ENCODE peak calls at places on chromosomes 1 and 21, in four cellular contexts. W is K562, R is HL-60, I is GM12878. C is an unnamed sample.

GRCh38 chr1:209645574-209646452 is 6.4 kb downstream of the LAMB3 start:
- DNase-seq in W (peak; percentile 87), R (no peak), I (no peak), C (no peak)

GRCh38 chr1:115229016-115229415 is 109.0 kb downstream of the NGF start:
- DNase-seq in I (no peak), R (no peak), W (no peak), C (no peak)

GRCh38 chr1:68384321-68384813 is 65.4 kb downstream of the RPE65 start:
- DNase-seq in R (no peak), W (no peak), I (no peak), C (no peak)

GRCh38 chr21:43361493-43362296 is 65.2 kb downstream of the SIK1 start:
- DNase-seq in R (no peak), I (peak; percentile 73), W (no peak), C (no peak)

GRCh38 chr1:51266181-51266580 is 30.1 kb downstream of the RNF11 start:
- DNase-seq in I (no peak), W (no peak), R (no peak), C (no peak)

GRCh38 chr1:70319750-70320149 is 34.8 kb downstream of the ANKRD13C start:
- DNase-seq in W (no peak), I (no peak), R (no peak), C (no peak)

GRCh38 chr21:33042812-33043211 is 17.1 kb downstream of the OLIG2 start:
- DNase-seq in R (no peak), W (no peak), I (no peak), C (no peak)

GRCh38 chr1:42260376-42261078 is 74.5 kb downstream of the FOXJ3 start:
- DNase-seq in R (no peak), I (peak; percentile 21), W (no peak), C (no peak)

GRCh38 chr1:205188132-205188531 is 23.4 kb downstream of the DSTYK start:
- DNase-seq in I (no peak), W (no peak), R (no peak), C (no peak)

GRCh38 chr1:38028671-38029070 is 16.1 kb downstream of the UTP11 start:
- DNase-seq in W (no peak), R (no peak), I (no peak), C (no peak)

GRCh38 chr1:37865348-37866119 is 6.1 kb upstream of the MTF1 start:
- DNase-seq in R (no peak), W (no peak), I (no peak), C (no peak)

GRCh38 chr1:55877440-55878232 is 662.5 kb upstream of the USP24 start:
- DNase-seq in W (no peak), R (no peak), I (no peak), C (no peak)

GRCh38 chr1:17874665-17875064 is 119.5 kb downstream of the ACTL8 start:
- DNase-seq in I (no peak), R (no peak), W (no peak), C (no peak)

GRCh38 chr21:32578107-32578691 is 7.1 kb downstream of the TCP10L start:
- DNase-seq in R (no peak), I (no peak), W (peak; percentile 53), C (no peak)

GRCh38 chr1:165697491-165697880 is 876 bp downstream of the ALDH9A1 start:
- DNase-seq in I (no peak), W (no peak), R (no peak), C (no peak)

GRCh38 chr21:17925000-17925610 is 105.9 kb upstream of the C21orf91 start:
- DNase-seq in R (peak; percentile 53), I (peak; percentile 33), W (peak; percentile 66), C (no peak)

GRCh38 chr1:60765204-60765603 is 317.2 kb upstream of the NFIA start:
- DNase-seq in I (no peak), W (peak; percentile 43), R (peak; percentile 26), C (peak; percentile 16)

GRCh38 chr1:33875857-33876256 is 12.0 kb downstream of the HMGB4 start:
- DNase-seq in R (no peak), W (no peak), I (no peak), C (no peak)

GRCh38 chr1:43253173-43253572 is 16.6 kb upstream of the TMEM125 start:
- DNase-seq in R (no peak), W (no peak), I (no peak), C (no peak)

GRCh38 chr1:65195495-65196417 is 47.8 kb downstream of the AK4 start:
- DNase-seq in R (no peak), W (peak; percentile 30), I (no peak), C (no peak)

GRCh38 chr1:227793948-227794812 is 21.3 kb upstream of the PRSS38 start:
- DNase-seq in I (no peak), R (no peak), W (peak; percentile 9), C (no peak)

GRCh38 chr1:116203192-116203723 is 92.1 kb downstream of the MAB21L3 start:
- DNase-seq in W (no peak), I (no peak), R (no peak), C (no peak)

GRCh38 chr1:31302749-31303441 is 6.1 kb downstream of the ZCCHC17 start:
- DNase-seq in I (no peak), R (no peak), W (no peak), C (no peak)

GRCh38 chr1:76942549-76942948 is 75.3 kb downstream of the ST6GALNAC5 start:
- DNase-seq in I (no peak), R (no peak), W (no peak), C (no peak)

GRCh38 chr1:17494114-17494729 is 45.3 kb upstream of the ARHGEF10L start:
- DNase-seq in R (peak; percentile 57), W (peak; percentile 88), I (peak; percentile 15), C (peak; percentile 70)

GRCh38 chr1:228146761-228147693 is 2.7 kb upstream of the GJC2 start:
- DNase-seq in R (no peak), W (no peak), I (no peak), C (no peak)

GRCh38 chr1:2152914-2153313 is 41.7 kb downstream of the FAAP20 start:
- DNase-seq in R (no peak), W (no peak), I (no peak), C (no peak)

GRCh38 chr1:116765962-116766361 is 11.7 kb downstream of the CD2 start:
- DNase-seq in R (no peak), I (no peak), W (no peak), C (no peak)

GRCh38 chr1:221335161-221336101 is 406.5 kb downstream of the DUSP10 start:
- DNase-seq in I (no peak), W (no peak), R (no peak), C (no peak)

GRCh38 chr21:44845418-44846200 is 27.7 kb upstream of the SUMO3 start:
- DNase-seq in R (peak; percentile 88), I (no peak), W (peak; percentile 90), C (peak; percentile 68)

GRCh38 chr21:16578912-16579311 is 849.1 kb downstream of the USP25 start:
- DNase-seq in R (no peak), W (no peak), I (no peak), C (no peak)

GRCh38 chr1:39117985-39118384 is 86.5 kb upstream of the MACF1 start:
- DNase-seq in W (no peak), I (no peak), R (no peak), C (no peak)

GRCh38 chr1:113137563-113137962 is 64.6 kb downstream of the LRIG2 start:
- DNase-seq in I (no peak), W (peak; percentile 38), R (no peak), C (no peak)

GRCh38 chr1:24536391-24536840 is 19.5 kb upstream of the NCMAP start:
- DNase-seq in R (peak; percentile 6), W (no peak), I (peak; percentile 82), C (no peak)

GRCh38 chr21:44050276-44050675 is 38.2 kb downstream of the TRAPPC10 start:
- DNase-seq in R (no peak), W (no peak), I (no peak), C (no peak)

GRCh38 chr21:44378646-44379581 is 25.5 kb downstream of the TRPM2 start:
- DNase-seq in R (no peak), W (no peak), I (no peak), C (no peak)

GRCh38 chr1:221715321-221716169 is 26.3 kb downstream of the DUSP10 start:
- DNase-seq in R (no peak), W (no peak), I (no peak), C (no peak)

GRCh38 chr1:244865028-244865371 is 657 bp upstream of the HNRNPU start:
- DNase-seq in R (peak; percentile 60), I (no peak), W (peak; percentile 44), C (no peak)

DNA sequence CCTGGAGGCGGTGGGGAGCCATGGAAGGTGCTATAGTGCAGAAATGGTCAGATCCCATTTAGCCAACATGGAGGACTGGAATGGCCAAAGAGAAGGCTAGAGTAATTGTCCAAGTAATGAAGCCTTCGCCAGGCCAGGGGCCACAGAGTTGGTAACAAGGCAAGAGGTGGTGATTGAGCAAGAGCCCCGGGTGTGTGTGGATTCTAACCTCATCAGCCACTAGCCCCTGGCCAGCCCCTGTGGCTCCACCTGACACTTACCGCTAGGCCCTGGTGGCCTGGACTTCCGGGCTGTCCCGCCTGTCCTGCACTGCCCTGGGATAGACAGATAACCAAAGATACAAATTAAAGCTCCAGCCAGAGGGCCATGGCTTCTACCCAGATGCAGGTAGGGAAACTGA is 9.9 kb downstream of the COL9A2 start:
- DNase-seq in W (no peak), I (no peak), R (no peak), C (no peak)
- TF ChIP-seq SPI1 in W (no peak), I (no peak), R (no peak), C (no peak)

GRCh38 chr1:222815367-222815765 is 527 bp downstream of the DISP1 start:
- DNase-seq in W (peak; percentile 20), I (no peak), R (no peak), C (no peak)

GRCh38 chr1:222820159-222820732 is 5.4 kb downstream of the DISP1 start:
- DNase-seq in W (no peak), R (no peak), I (no peak), C (no peak)

GRCh38 chr1:222814536-222815366 is at the start of gene DISP1:
- DNase-seq in W (peak; percentile 77), I (peak; percentile 35), R (peak; percentile 68), C (peak; percentile 79)

GRCh38 chr1:222818171-222818570 is 3.3 kb downstream of the DISP1 start:
- DNase-seq in W (no peak), R (no peak), I (no peak), C (no peak)

DNA sequence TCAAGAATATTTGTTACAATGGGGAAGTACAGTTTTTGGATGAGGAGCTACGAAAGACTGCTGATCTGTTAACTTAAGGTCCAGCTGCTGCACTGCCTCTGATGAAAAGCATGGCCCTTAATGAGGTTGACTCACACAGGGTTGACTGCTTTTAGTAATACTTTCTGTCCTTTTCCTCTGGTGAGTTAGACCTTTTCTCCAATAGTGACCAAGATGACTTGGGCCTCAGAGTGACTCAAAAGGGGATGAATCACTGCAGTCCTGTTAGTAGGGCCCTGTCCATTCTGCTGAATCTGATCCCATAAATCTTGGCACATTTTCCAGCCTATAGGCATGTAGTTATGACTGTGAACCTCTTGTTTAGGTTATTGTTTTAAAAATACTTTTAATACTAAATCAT is 2.7 kb downstream of the DISP1 start:
- DNase-seq in W (no peak), R (no peak), I (no peak), C (no peak)
- TF ChIP-seq POLR2AphosphoS5 in W (no peak), R (no peak), I (no peak), C (no peak)

GRCh38 chr1:178867670-178868069 is 3.2 kb downstream of the ANGPTL1 start:
- DNase-seq in R (no peak), I (no peak), W (no peak), C (no peak)
- TF ChIP-seq SPI1 in R (no peak), I (no peak), W (no peak), C (no peak)

GRCh38 chr1:204080163-204080903 is 7.4 kb downstream of the SOX13 start:
- DNase-seq in I (no peak), R (no peak), W (peak; percentile 68), C (no peak)
- TF ChIP-seq POLR2AphosphoS5 in I (no peak), R (no peak), W (no peak), C (no peak)

GRCh38 chr1:232558974-232559373 is 71.0 kb downstream of the SIPA1L2 start:
- DNase-seq in R (no peak), I (no peak), W (no peak), C (no peak)
- TF ChIP-seq SPI1 in R (no peak), I (no peak), W (no peak), C (no peak)